ENCODE peak calls at places on chromosome 3, in four cellular contexts. One of them, this sample, is unnamed.

GRCh38 chr3:148006508-148006907 is 597.3 kb downstream of the ZIC1 start:
- DNase-seq in K562: no peak
- DNase-seq in H1: no peak
- DNase-seq in HepG2: no peak
- DNase-seq in this sample: peak; percentile 58

GRCh38 chr3:61637088-61638051 is 76.0 kb downstream of the PTPRG start:
- DNase-seq in K562: no peak
- DNase-seq in H1: peak; percentile 38
- DNase-seq in HepG2: no peak
- DNase-seq in this sample: peak; percentile 45

GRCh38 chr3:128605091-128606046 is 45.2 kb downstream of the RPN1 start:
- DNase-seq in K562: no peak
- DNase-seq in H1: no peak
- DNase-seq in HepG2: peak; percentile 89
- DNase-seq in this sample: no peak

GRCh38 chr3:127011270-127011992 is 28.5 kb downstream of the PLXNA1 start:
- DNase-seq in K562: no peak
- DNase-seq in H1: no peak
- DNase-seq in HepG2: no peak
- DNase-seq in this sample: peak; percentile 31

GRCh38 chr3:146498002-146498736 is 28.8 kb upstream of the PLSCR2 start:
- DNase-seq in K562: no peak
- DNase-seq in H1: no peak
- DNase-seq in HepG2: no peak
- DNase-seq in this sample: no peak

GRCh38 chr3:16064660-16065414 is 109.6 kb upstream of the GALNT15 start:
- DNase-seq in K562: no peak
- DNase-seq in H1: no peak
- DNase-seq in HepG2: peak; percentile 12
- DNase-seq in this sample: peak; percentile 97

GRCh38 chr3:123083446-123084124 is 16.8 kb downstream of the PDIA5 start:
- DNase-seq in K562: no peak
- DNase-seq in H1: no peak
- DNase-seq in HepG2: no peak
- DNase-seq in this sample: no peak

GRCh38 chr3:101878589-101878988 is 29.3 kb downstream of the NFKBIZ start:
- DNase-seq in K562: no peak
- DNase-seq in H1: no peak
- DNase-seq in HepG2: no peak
- DNase-seq in this sample: no peak

GRCh38 chr3:40915346-40915865 is 283.9 kb upstream of the CTNNB1 start:
- DNase-seq in K562: no peak
- DNase-seq in H1: no peak
- DNase-seq in HepG2: no peak
- DNase-seq in this sample: no peak

GRCh38 chr3:48407542-48408099 is 22.3 kb downstream of the PLXNB1 start:
- DNase-seq in K562: no peak
- DNase-seq in H1: no peak
- DNase-seq in HepG2: no peak
- DNase-seq in this sample: no peak

GRCh38 chr3:156388469-156389150 is 166.3 kb downstream of the SSR3 start:
- DNase-seq in K562: no peak
- DNase-seq in H1: no peak
- DNase-seq in HepG2: no peak
- DNase-seq in this sample: peak; percentile 84

GRCh38 chr3:130609166-130609574 is 92.2 kb downstream of the COL6A6 start:
- DNase-seq in K562: no peak
- DNase-seq in H1: no peak
- DNase-seq in HepG2: no peak
- DNase-seq in this sample: no peak

GRCh38 chr3:144516029-144516428 is 544.4 kb downstream of the DIPK2A start:
- DNase-seq in K562: no peak
- DNase-seq in H1: no peak
- DNase-seq in HepG2: no peak
- DNase-seq in this sample: no peak

GRCh38 chr3:56467108-56467507 is 1.2 kb downstream of the ERC2 start:
- DNase-seq in K562: peak; percentile 20
- DNase-seq in H1: peak; percentile 83
- DNase-seq in HepG2: peak; percentile 64
- DNase-seq in this sample: peak; percentile 43

GRCh38 chr3:167406876-167407492 is 26.9 kb upstream of the ZBBX start:
- DNase-seq in K562: peak; percentile 11
- DNase-seq in H1: no peak
- DNase-seq in HepG2: peak; percentile 56
- DNase-seq in this sample: peak; percentile 15

GRCh38 chr3:124078978-124079911 is 87.3 kb upstream of the ROPN1 start:
- DNase-seq in K562: peak; percentile 40
- DNase-seq in H1: no peak
- DNase-seq in HepG2: peak; percentile 40
- DNase-seq in this sample: peak; percentile 50

GRCh38 chr3:61965770-61966131 is 404.4 kb downstream of the PTPRG start:
- DNase-seq in K562: no peak
- DNase-seq in H1: no peak
- DNase-seq in HepG2: no peak
- DNase-seq in this sample: no peak

GRCh38 chr3:12329063-12329462 is 40.2 kb downstream of the PPARG start:
- DNase-seq in K562: no peak
- DNase-seq in H1: no peak
- DNase-seq in HepG2: no peak
- DNase-seq in this sample: no peak

GRCh38 chr3:100802126-100802525 is 92.8 kb downstream of the TFG start:
- DNase-seq in K562: no peak
- DNase-seq in H1: no peak
- DNase-seq in HepG2: no peak
- DNase-seq in this sample: peak; percentile 61

GRCh38 chr3:15592968-15593367 is 8.4 kb downstream of the HACL1 start:
- DNase-seq in K562: no peak
- DNase-seq in H1: no peak
- DNase-seq in HepG2: no peak
- DNase-seq in this sample: no peak

GRCh38 chr3:107132674-107133073 is 244.6 kb upstream of the CCDC54 start:
- DNase-seq in K562: peak; percentile 56
- DNase-seq in H1: no peak
- DNase-seq in HepG2: no peak
- DNase-seq in this sample: peak; percentile 0

GRCh38 chr3:72591522-72592421 is 256.5 kb downstream of the SHQ1 start:
- DNase-seq in K562: peak; percentile 65
- DNase-seq in H1: no peak
- DNase-seq in HepG2: no peak
- DNase-seq in this sample: peak; percentile 69

GRCh38 chr3:142975316-142975995 is 12.0 kb upstream of the PAQR9 start:
- DNase-seq in K562: no peak
- DNase-seq in H1: no peak
- DNase-seq in HepG2: no peak
- DNase-seq in this sample: no peak

GRCh38 chr3:11197471-11197870 is 43.2 kb downstream of the HRH1 start:
- DNase-seq in K562: no peak
- DNase-seq in H1: no peak
- DNase-seq in HepG2: no peak
- DNase-seq in this sample: peak; percentile 54

GRCh38 chr3:143831208-143831607 is 17.1 kb downstream of the SLC9A9 start:
- DNase-seq in K562: no peak
- DNase-seq in H1: no peak
- DNase-seq in HepG2: no peak
- DNase-seq in this sample: peak; percentile 59

GRCh38 chr3:64954995-64955636 is 267.3 kb upstream of the ADAMTS9 start:
- DNase-seq in K562: peak; percentile 26
- DNase-seq in H1: no peak
- DNase-seq in HepG2: no peak
- DNase-seq in this sample: no peak

GRCh38 chr3:139811331-139811730 is 123.7 kb upstream of the CLSTN2 start:
- DNase-seq in K562: no peak
- DNase-seq in H1: no peak
- DNase-seq in HepG2: no peak
- DNase-seq in this sample: no peak

GRCh38 chr3:107421170-107421792 is 44.0 kb downstream of the CCDC54 start:
- DNase-seq in K562: peak; percentile 46
- DNase-seq in H1: no peak
- DNase-seq in HepG2: peak; percentile 52
- DNase-seq in this sample: peak; percentile 74

GRCh38 chr3:15280853-15281532 is 51.4 kb downstream of the SH3BP5 start:
- DNase-seq in K562: no peak
- DNase-seq in H1: no peak
- DNase-seq in HepG2: peak; percentile 21
- DNase-seq in this sample: no peak

GRCh38 chr3:186099178-186099577 is 9.7 kb downstream of the ETV5 start:
- DNase-seq in K562: no peak
- DNase-seq in H1: no peak
- DNase-seq in HepG2: no peak
- DNase-seq in this sample: peak; percentile 82

GRCh38 chr3:139728414-139728813 is 50.6 kb upstream of the NMNAT3 start:
- DNase-seq in K562: no peak
- DNase-seq in H1: no peak
- DNase-seq in HepG2: no peak
- DNase-seq in this sample: no peak

GRCh38 chr3:35065891-35066290 is 573.4 kb upstream of the ARPP21 start:
- DNase-seq in K562: no peak
- DNase-seq in H1: no peak
- DNase-seq in HepG2: no peak
- DNase-seq in this sample: no peak

GRCh38 chr3:25854635-25855034 is 64.7 kb downstream of the OXSM start:
- DNase-seq in K562: peak; percentile 34
- DNase-seq in H1: no peak
- DNase-seq in HepG2: no peak
- DNase-seq in this sample: peak; percentile 83

GRCh38 chr3:66499881-66500574 is 794 bp downstream of the LRIG1 start:
- DNase-seq in K562: no peak
- DNase-seq in H1: peak; percentile 62
- DNase-seq in HepG2: no peak
- DNase-seq in this sample: peak; percentile 43
- TF ChIP-seq MAFK in K562: no peak
- TF ChIP-seq MAFK in H1: no peak
- TF ChIP-seq MAFK in HepG2: no peak
- TF ChIP-seq MAFK in this sample: no peak

GRCh38 chr3:53255360-53255774 is 455 bp downstream of the TKT start:
- DNase-seq in K562: no peak
- DNase-seq in H1: no peak
- DNase-seq in HepG2: no peak
- DNase-seq in this sample: no peak
- H3K27me3 ChIP-seq in K562: no peaks in the 10 kb centered on the region
- H3K27me3 ChIP-seq in H1: no peaks in the 10 kb centered on the region
- H3K27me3 ChIP-seq in HepG2: no peaks in the 10 kb centered on the region
- H3K27me3 ChIP-seq in this sample: no peaks in the 10 kb centered on the region

GRCh38 chr3:17631617-17632016 is 110.8 kb downstream of the TBC1D5 start:
- DNase-seq in K562: peak; percentile 8
- DNase-seq in H1: no peak
- DNase-seq in HepG2: no peak
- DNase-seq in this sample: no peak
- TF ChIP-seq RAD21 in K562: no peak
- TF ChIP-seq RAD21 in H1: no peak
- TF ChIP-seq RAD21 in HepG2: no peak
- TF ChIP-seq RAD21 in this sample: no peak

GRCh38 chr3:188421151-188421821 is 267.3 kb downstream of the LPP start:
- DNase-seq in K562: no peak
- DNase-seq in H1: no peak
- DNase-seq in HepG2: no peak
- DNase-seq in this sample: peak; percentile 90

GRCh38 chr3:188415196-188415595 is 261.2 kb downstream of the LPP start:
- DNase-seq in K562: no peak
- DNase-seq in H1: no peak
- DNase-seq in HepG2: no peak
- DNase-seq in this sample: peak; percentile 33

GRCh38 chr3:188417329-188417728 is 263.4 kb downstream of the LPP start:
- DNase-seq in K562: no peak
- DNase-seq in H1: no peak
- DNase-seq in HepG2: no peak
- DNase-seq in this sample: no peak

GRCh38 chr3:188411750-188412149 is 257.8 kb downstream of the LPP start:
- DNase-seq in K562: no peak
- DNase-seq in H1: no peak
- DNase-seq in HepG2: no peak
- DNase-seq in this sample: no peak

DNA sequence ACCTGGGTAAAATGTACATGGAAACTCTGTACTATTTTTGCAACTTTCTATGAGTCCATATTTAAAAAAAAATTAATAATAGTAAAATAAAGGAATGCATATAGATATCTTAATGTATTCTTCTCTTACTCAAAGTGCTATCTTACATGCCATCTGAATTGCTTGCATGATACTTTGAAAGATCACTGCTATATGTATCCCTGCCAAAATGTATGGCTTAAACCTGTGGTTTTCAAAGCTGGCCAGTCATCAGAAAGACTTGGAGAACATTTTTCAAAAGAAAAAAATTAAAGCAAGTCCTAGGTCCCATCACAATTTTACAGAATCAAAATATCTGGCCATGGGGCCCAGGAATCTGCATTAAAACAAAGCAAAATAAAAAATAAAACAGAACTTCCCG is 262.1 kb downstream of the LPP start:
- DNase-seq in K562: no peak
- DNase-seq in H1: no peak
- DNase-seq in HepG2: no peak
- DNase-seq in this sample: peak; percentile 45
- TF ChIP-seq MAFK in K562: no peak
- TF ChIP-seq MAFK in H1: no peak
- TF ChIP-seq MAFK in HepG2: no peak
- TF ChIP-seq MAFK in this sample: no peak

DNA sequence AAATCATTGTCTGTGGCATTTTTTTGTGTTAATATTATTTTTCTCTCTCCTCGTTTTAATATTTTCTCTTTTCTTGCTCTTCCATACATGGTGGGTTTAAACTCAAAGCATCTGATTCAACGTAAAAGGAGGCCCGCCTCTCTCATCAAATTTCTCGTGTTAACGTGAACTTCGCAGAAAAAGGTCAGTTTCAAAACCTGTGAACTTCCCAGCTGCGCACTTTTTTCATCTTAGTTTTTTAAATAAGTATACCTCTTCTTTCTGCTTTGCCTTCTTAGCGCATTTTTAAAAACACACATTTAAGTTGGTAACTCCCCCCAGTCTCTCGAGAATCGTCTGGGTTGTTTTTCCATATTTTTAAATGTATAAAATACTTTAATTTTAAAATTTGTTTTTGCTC is 9.1 kb downstream of the SHOX2 start:
- DNase-seq in K562: no peak
- DNase-seq in H1: no peak
- DNase-seq in HepG2: no peak
- DNase-seq in this sample: no peak
- H3K27me3 ChIP-seq in K562: no peaks in the 10 kb centered on the region
- H3K27me3 ChIP-seq in H1: peaks cover 88% of the 10 kb centered on the region
- H3K27me3 ChIP-seq in HepG2: peaks cover 25% of the 10 kb centered on the region
- H3K27me3 ChIP-seq in this sample: peaks cover 58% of the 10 kb centered on the region